ENCODE peak calls at places on chromosomes 3 and 15, in eight cellular contexts. B is neural crest cell, V is MM.1S, X is epithelial cell of esophagus, D is ascending aorta, Y is B cell, P is HFFc6, J is AG09319. K is an unnamed sample.

GRCh38 chr3:127654374-127654773 is 18.4 kb upstream of the ABTB1 start:
- DNase-seq in D (no peak), B (no peak), J (no peak), V (no peak), X (no peak), P (no peak), Y (no peak), K (no peak)

GRCh38 chr3:45646051-45646585 is 43.1 kb upstream of the SACM1L start:
- DNase-seq in V (no peak), P (no peak), Y (no peak), J (no peak), X (no peak), B (no peak), D (peak), K (no peak)

GRCh38 chr3:195613468-195614069 is 29.8 kb upstream of the APOD start:
- DNase-seq in Y (no peak), P (no peak), X (no peak), B (no peak), D (peak), V (no peak), J (peak), K (no peak)

GRCh38 chr3:174002543-174002942 is 605.0 kb downstream of the NLGN1 start:
- DNase-seq in B (peak), Y (no peak), X (peak), D (no peak), P (no peak), J (no peak), V (peak), K (no peak)

GRCh38 chr3:87354399-87354798 is 78.0 kb upstream of the POU1F1 start:
- DNase-seq in B (no peak), X (peak), V (no peak), J (no peak), Y (no peak), D (no peak), P (no peak), K (no peak)

GRCh38 chr3:95705786-95706418 is 1108.5 kb upstream of the EPHA6 start:
- DNase-seq in J (no peak), X (no peak), B (no peak), V (peak), P (no peak), D (no peak), Y (no peak), K (no peak)

GRCh38 chr3:148075829-148076716 is 621.6 kb upstream of the AGTR1 start:
- DNase-seq in Y (no peak), J (peak), B (no peak), P (peak), X (peak), D (no peak), V (peak), K (no peak)

GRCh38 chr3:122012821-122013220 is 9.2 kb downstream of the ILDR1 start:
- DNase-seq in B (no peak), V (no peak), J (no peak), P (no peak), D (no peak), X (no peak), Y (no peak), K (no peak)

GRCh38 chr15:62920569-62921502 is 121.7 kb upstream of the TPM1 start:
- DNase-seq in B (no peak), J (peak), Y (no peak), X (no peak), P (peak), D (no peak), V (no peak), K (no peak)

GRCh38 chr3:154275308-154275707 is 49.0 kb downstream of the DHX36 start:
- DNase-seq in P (no peak), Y (no peak), J (no peak), V (no peak), D (no peak), B (no peak), X (no peak), K (no peak)

GRCh38 chr3:47430606-47431005 is 45.1 kb downstream of the SCAP start:
- DNase-seq in X (no peak), J (no peak), D (peak), Y (no peak), V (no peak), P (no peak), B (no peak), K (no peak)

GRCh38 chr15:62782100-62782791 is 260.3 kb upstream of the TPM1 start:
- DNase-seq in V (peak), X (peak), B (peak), P (peak), Y (no peak), D (peak), J (peak), K (no peak)

GRCh38 chr15:73886717-73887345 is 13.5 kb downstream of the TBC1D21 start:
- DNase-seq in J (no peak), X (no peak), V (no peak), B (no peak), P (no peak), Y (no peak), D (no peak), K (no peak)

GRCh38 chr3:131658115-131658514 is 155.3 kb upstream of the MRPL3 start:
- DNase-seq in B (no peak), Y (no peak), P (no peak), D (no peak), V (no peak), J (no peak), X (no peak), K (no peak)

GRCh38 chr3:3110749-3111361 is 681 bp upstream of the IL5RA start:
- DNase-seq in B (no peak), D (no peak), P (no peak), X (no peak), J (no peak), Y (no peak), V (no peak), K (no peak)

GRCh38 chr15:58329781-58330467 is 101.9 kb upstream of the LIPC start:
- DNase-seq in P (no peak), J (no peak), B (no peak), X (peak), Y (no peak), D (no peak), V (no peak), K (no peak)

GRCh38 chr3:139434764-139435291 is 41.5 kb downstream of the RBP2 start:
- DNase-seq in P (peak), B (no peak), V (no peak), X (peak), Y (no peak), D (no peak), J (no peak), K (no peak)

GRCh38 chr3:128576290-128576689 is 74.3 kb downstream of the RPN1 start:
- DNase-seq in P (no peak), X (no peak), V (no peak), B (no peak), J (no peak), D (no peak), Y (no peak), K (no peak)

GRCh38 chr3:114639171-114639570 is 345.3 kb downstream of the TIGIT start:
- DNase-seq in V (no peak), Y (no peak), X (no peak), J (no peak), B (no peak), D (no peak), P (no peak), K (no peak)

GRCh38 chr15:48304398-48304797 is 26.8 kb upstream of the DUT start:
- DNase-seq in B (no peak), P (no peak), Y (no peak), X (no peak), J (no peak), V (no peak), D (no peak), K (no peak)

GRCh38 chr3:126023390-126023789 is 54.4 kb downstream of the ROPN1B start:
- DNase-seq in X (no peak), J (no peak), B (no peak), D (no peak), P (no peak), V (no peak), Y (no peak), K (no peak)

GRCh38 chr3:151213151-151213550 is 10.1 kb upstream of the GPR171 start:
- DNase-seq in X (no peak), V (no peak), Y (no peak), J (no peak), B (no peak), P (no peak), D (no peak), K (no peak)

GRCh38 chr3:119288669-119289068 is 5.5 kb upstream of the ARHGAP31 start:
- DNase-seq in X (no peak), P (no peak), J (no peak), B (no peak), V (no peak), Y (no peak), D (no peak), K (no peak)

GRCh38 chr15:74821091-74821789 is 5.2 kb upstream of the CPLX3 start:
- DNase-seq in B (no peak), J (no peak), D (no peak), X (peak), Y (peak), P (no peak), V (peak), K (peak)

GRCh38 chr3:102361013-102361412 is 73.8 kb upstream of the ZPLD1 start:
- DNase-seq in X (no peak), P (no peak), D (no peak), J (no peak), V (no peak), Y (no peak), B (no peak), K (no peak)

GRCh38 chr3:59425942-59426341 is 376.1 kb upstream of the CFAP20DC start:
- DNase-seq in V (peak), Y (no peak), P (no peak), J (no peak), X (peak), D (no peak), B (no peak), K (no peak)

GRCh38 chr15:82944840-82945239 is 7.7 kb downstream of the HOMER2 start:
- DNase-seq in V (no peak), D (no peak), J (no peak), P (no peak), B (no peak), Y (no peak), X (peak), K (no peak)

GRCh38 chr3:65146149-65146548 is 458.3 kb upstream of the ADAMTS9 start:
- DNase-seq in D (no peak), Y (no peak), X (peak), J (no peak), P (no peak), V (peak), B (no peak), K (no peak)

GRCh38 chr3:61378321-61378720 is 127.1 kb upstream of the FHIT start:
- DNase-seq in P (no peak), X (no peak), V (no peak), D (no peak), Y (no peak), B (no peak), J (no peak), K (no peak)

GRCh38 chr3:11508346-11509174 is 135.2 kb downstream of the VGLL4 start:
- DNase-seq in J (no peak), Y (no peak), X (no peak), V (no peak), D (no peak), B (no peak), P (no peak), K (no peak)

GRCh38 chr3:7285502-7285901 is 424.6 kb downstream of the GRM7 start:
- DNase-seq in J (no peak), V (no peak), B (no peak), D (no peak), X (peak), P (no peak), Y (no peak), K (no peak)

GRCh38 chr15:75172168-75172841 is 29.4 kb upstream of the C15orf39 start:
- DNase-seq in J (no peak), D (no peak), V (no peak), B (no peak), X (no peak), P (no peak), Y (no peak), K (no peak)

GRCh38 chr15:77623008-77623877 is 9.5 kb downstream of the LINGO1 start:
- DNase-seq in P (no peak), D (no peak), J (no peak), X (no peak), V (no peak), Y (no peak), B (no peak), K (no peak)

GRCh38 chr15:63913786-63914185 is 80.0 kb upstream of the HERC1 start:
- DNase-seq in B (no peak), D (no peak), Y (no peak), X (peak), J (no peak), V (no peak), P (peak), K (no peak)

GRCh38 chr15:77527164-77527778 is 105.4 kb downstream of the LINGO1 start:
- DNase-seq in D (no peak), X (peak), V (no peak), J (no peak), B (peak), P (no peak), Y (no peak), K (no peak)

GRCh38 chr3:124748560-124749198 is 18.4 kb downstream of the UMPS start:
- DNase-seq in X (no peak), D (no peak), P (no peak), B (no peak), V (no peak), J (no peak), Y (no peak), K (no peak)

GRCh38 chr15:80856809-80857377 is 77.7 kb downstream of the CEMIP start:
- DNase-seq in X (peak), D (no peak), B (no peak), V (no peak), Y (no peak), J (no peak), P (no peak), K (no peak)

GRCh38 chr3:68256635-68257034 is 602.2 kb upstream of the SUCLG2 start:
- DNase-seq in J (no peak), P (no peak), B (no peak), Y (no peak), D (no peak), X (peak), V (no peak), K (no peak)

GRCh38 chr3:143348486-143349327 is 229.1 kb downstream of the CHST2 start:
- DNase-seq in X (no peak), D (no peak), B (no peak), V (peak), J (no peak), Y (no peak), P (no peak), K (no peak)
- TF ChIP-seq CTCF in X (no peak), D (no peak), B (no peak), V (no peak), J (peak), Y (no peak), P (no peak), K (peak)

GRCh38 chr3:38039899-38040261 is 872 bp downstream of the DLEC1 start:
- DNase-seq in J (no peak), V (peak), D (peak), Y (peak), P (peak), X (peak), B (no peak), K (no peak)
- TF ChIP-seq CTCF in J (peak), V (peak), D (peak), Y (peak), P (peak), X (peak), B (no peak), K (no peak)

GRCh38 chr15:31974855-31975421 is 55.4 kb upstream of the CHRNA7 start:
- DNase-seq in P (no peak), J (no peak), D (no peak), B (peak), V (peak), Y (no peak), X (no peak), K (peak)
- TF ChIP-seq CTCF in P (peak), J (peak), D (no peak), B (peak), V (peak), Y (peak), X (peak), K (peak)

GRCh38 chr3:196947136-196947859 is 5.0 kb upstream of the NCBP2 start:
- DNase-seq in X (no peak), D (no peak), J (no peak), P (no peak), Y (no peak), B (no peak), V (no peak), K (no peak)
- TF ChIP-seq CTCF in X (peak), D (no peak), J (no peak), P (peak), Y (no peak), B (no peak), V (no peak), K (no peak)

GRCh38 chr15:33675246-33675645 is 293.1 kb upstream of the CHRM5 start:
- DNase-seq in J (no peak), D (no peak), Y (no peak), B (no peak), P (peak), V (peak), X (peak), K (no peak)
- TF ChIP-seq CTCF in J (peak), D (no peak), Y (no peak), B (peak), P (peak), V (peak), X (peak), K (peak)

DNA sequence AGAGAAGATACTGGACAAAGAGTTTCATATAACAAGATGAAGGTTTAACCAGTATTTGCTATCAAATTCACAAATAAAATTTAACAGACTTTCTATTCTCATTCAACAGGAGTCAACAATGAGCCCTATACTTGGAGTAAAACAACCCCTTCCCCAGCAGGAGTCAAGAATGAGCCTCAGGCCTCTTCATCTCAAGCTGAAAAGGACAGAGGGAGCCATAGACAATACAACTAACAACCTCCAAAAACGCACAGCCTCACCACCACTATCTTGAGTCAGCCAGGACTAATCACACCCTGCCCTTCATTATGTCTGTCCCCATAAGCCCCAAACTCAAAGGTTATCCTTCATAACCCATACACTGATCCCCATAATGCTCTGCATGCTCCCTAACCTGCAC is 36.4 kb downstream of the ETFA start:
- DNase-seq in D (no peak), V (no peak), P (no peak), J (no peak), Y (no peak), X (no peak), B (no peak), K (no peak)
- TF ChIP-seq CTCF in D (no peak), V (no peak), P (no peak), J (no peak), Y (no peak), X (no peak), B (no peak), K (no peak)

GRCh38 chr15:101368868-101369642 is 74.0 kb upstream of the SNRPA1 start:
- DNase-seq in X (no peak), B (no peak), V (no peak), D (no peak), J (no peak), Y (no peak), P (no peak), K (no peak)
- TF ChIP-seq CTCF in X (no peak), B (no peak), V (no peak), D (no peak), J (no peak), Y (no peak), P (no peak), K (no peak)

K was measured in D721Med.